ENCODE peak calls at places on chromosome 21, in five cellular contexts. L, Y, A, Q and I are unnamed samples.

GRCh38 chr21:46424062-46424591 is 34.6 kb upstream of the DIP2A start:
- DNase-seq in L (no peak), Y (no peak), A (no peak), Q (no peak), I (no peak)

GRCh38 chr21:33751120-33751519 is 108.8 kb downstream of the ITSN1 start:
- DNase-seq in L (no peak), Y (no peak), A (no peak), Q (no peak), I (no peak)

GRCh38 chr21:15282666-15283065 is 217.9 kb upstream of the NRIP1 start:
- DNase-seq in L (no peak), Y (no peak), A (no peak), Q (no peak), I (no peak)

GRCh38 chr21:26165331-26165730 is 5.2 kb downstream of the APP start:
- DNase-seq in L (no peak), Y (no peak), A (no peak), Q (no peak), I (no peak)

GRCh38 chr21:29434081-29434480 is 135.4 kb downstream of the BACH1 start:
- DNase-seq in L (no peak), Y (no peak), A (no peak), Q (no peak), I (no peak)

GRCh38 chr21:46559291-46559983 is 45.4 kb downstream of the S100B start:
- DNase-seq in L (no peak), Y (no peak), A (no peak), Q (peak), I (no peak)

GRCh38 chr21:42964561-42965560 is 9.5 kb upstream of the PKNOX1 start:
- DNase-seq in L (no peak), Y (no peak), A (no peak), Q (no peak), I (no peak)

GRCh38 chr21:22438428-22439086 is 1440.3 kb downstream of the NCAM2 start:
- DNase-seq in L (no peak), Y (no peak), A (no peak), Q (no peak), I (no peak)

GRCh38 chr21:44438531-44439210 is 16.6 kb upstream of the LRRC3 start:
- DNase-seq in L (no peak), Y (no peak), A (peak), Q (no peak), I (no peak)

GRCh38 chr21:23963454-23963853 is 1643.8 kb downstream of the MRPL39 start:
- DNase-seq in L (no peak), Y (no peak), A (no peak), Q (no peak), I (no peak)

GRCh38 chr21:45876381-45877159 is 105.0 kb upstream of the COL6A1 start:
- DNase-seq in L (no peak), Y (no peak), A (peak), Q (no peak), I (no peak)

GRCh38 chr21:28761709-28762356 is 230.8 kb downstream of the LTN1 start:
- DNase-seq in L (no peak), Y (no peak), A (no peak), Q (no peak), I (no peak)

GRCh38 chr21:43815107-43815742 is 25.8 kb downstream of the RRP1 start:
- DNase-seq in L (no peak), Y (no peak), A (no peak), Q (no peak), I (no peak)

GRCh38 chr21:28308516-28308915 is 684.2 kb downstream of the LTN1 start:
- DNase-seq in L (no peak), Y (no peak), A (no peak), Q (no peak), I (no peak)

GRCh38 chr21:45829566-45830147 is 151.9 kb upstream of the COL6A1 start:
- DNase-seq in L (no peak), Y (no peak), A (no peak), Q (no peak), I (no peak)

GRCh38 chr21:14562959-14563358 is 16.8 kb upstream of the SAMSN1 start:
- DNase-seq in L (no peak), Y (no peak), A (no peak), Q (no peak), I (no peak)

GRCh38 chr21:42532466-42533181 is 19.0 kb downstream of the SLC37A1 start:
- DNase-seq in L (peak), Y (peak), A (no peak), Q (peak), I (no peak)

GRCh38 chr21:26834181-26834945 is 10.8 kb downstream of the ADAMTS1 start:
- DNase-seq in L (no peak), Y (no peak), A (no peak), Q (no peak), I (no peak)

GRCh38 chr21:29265690-29266479 is 32.8 kb upstream of the BACH1 start:
- DNase-seq in L (no peak), Y (no peak), A (no peak), Q (no peak), I (no peak)

GRCh38 chr21:29343517-29343916 is 44.8 kb downstream of the BACH1 start:
- DNase-seq in L (no peak), Y (no peak), A (no peak), Q (no peak), I (no peak)

GRCh38 chr21:41233913-41234312 is 66.0 kb downstream of the BACE2 start:
- DNase-seq in L (no peak), Y (no peak), A (no peak), Q (no peak), I (no peak)
- H3K4me3 ChIP-seq in L (no peak), Y (no peak), A (no peak), Q (no peak), I (no peak)

GRCh38 chr21:41425954-41426655 is at the start of gene MX1:
- DNase-seq in L (peak), Y (peak), A (peak), Q (peak), I (peak)
- TF ChIP-seq CTCF in L (no peak), Y (no peak), A (no peak), Q (no peak), I (no peak)

DNA sequence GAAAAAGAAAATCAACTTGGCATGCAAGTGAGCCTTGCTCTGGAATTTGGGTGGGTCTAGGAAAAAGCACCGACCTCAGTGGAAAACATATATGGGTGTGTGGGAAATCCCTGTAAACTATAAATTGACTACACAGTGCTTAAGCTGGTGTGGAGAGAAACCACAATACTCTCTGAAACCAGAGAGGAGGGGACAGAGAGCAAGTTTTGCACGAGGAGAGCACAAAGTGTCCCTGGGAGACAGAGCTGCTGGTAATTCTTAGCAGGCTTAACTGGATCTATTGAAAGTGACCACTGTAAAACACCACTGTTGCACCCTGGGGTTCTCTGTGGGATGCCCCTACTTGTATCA is 12.8 kb downstream of the KCNJ15 start:
- DNase-seq in L (no peak), Y (no peak), A (no peak), Q (no peak), I (peak)
- H3K4me3 ChIP-seq in L (no peak), Y (no peak), A (no peak), Q (no peak), I (no peak)

GRCh38 chr21:36542312-36543101 is 62.6 kb upstream of the CLDN14 start:
- DNase-seq in L (no peak), Y (no peak), A (no peak), Q (no peak), I (peak)
- TF ChIP-seq CTCF in L (no peak), Y (no peak), A (no peak), Q (no peak), I (peak)

DNA sequence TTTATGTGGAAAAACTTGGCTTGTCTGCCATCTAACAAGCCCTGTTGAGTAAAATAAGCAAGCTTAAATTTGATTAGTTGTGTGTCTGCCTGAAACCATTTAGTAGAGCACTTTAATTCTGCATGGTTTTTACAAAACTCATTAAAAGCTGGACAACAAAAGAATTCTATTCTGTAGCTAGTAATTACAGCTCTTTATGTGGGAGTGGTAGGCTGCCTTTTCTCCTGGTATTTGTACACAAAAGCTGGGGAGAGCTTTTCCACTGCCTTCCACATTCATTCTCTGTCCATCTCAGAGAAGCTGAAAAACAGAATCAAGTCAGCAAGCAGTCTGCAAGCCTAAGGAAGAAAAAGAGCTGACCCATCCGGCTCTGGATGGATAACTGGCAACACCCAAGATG is 1.8 kb downstream of the ETS2 start:
- DNase-seq in L (no peak), Y (no peak), A (no peak), Q (no peak), I (no peak)
- H3K4me3 ChIP-seq in L (peak), Y (peak), A (peak), Q (peak), I (no peak)

GRCh38 chr21:18725653-18726052 is 322.1 kb upstream of the TMPRSS15 start:
- DNase-seq in L (no peak), Y (no peak), A (peak), Q (no peak), I (no peak)

GRCh38 chr21:18716578-18717138 is 313.1 kb upstream of the TMPRSS15 start:
- DNase-seq in L (no peak), Y (no peak), A (no peak), Q (no peak), I (no peak)

GRCh38 chr21:18722193-18722592 is 318.6 kb upstream of the TMPRSS15 start:
- DNase-seq in L (no peak), Y (no peak), A (no peak), Q (no peak), I (no peak)
- TF ChIP-seq CTCF in L (no peak), Y (no peak), A (no peak), Q (no peak), I (no peak)

GRCh38 chr21:35046880-35047229 is 2.2 kb downstream of the RUNX1 start:
- DNase-seq in L (peak), Y (no peak), A (no peak), Q (no peak), I (no peak)
- H3K4me3 ChIP-seq in L (peak), Y (peak), A (no peak), Q (peak), I (peak)